ENCODE peak calls at places on chromosomes 2 and 18, in six cellular contexts. S, H, L, A, G and Q are unnamed samples.
A peak's percentile ranks its signal among the peaks of the same experiment; 100 is the strongest.

GRCh38 chr18:24397131-24397693 is 412 bp downstream of the OSBPL1A start:
- DNase-seq in S (peak; percentile 2), L (peak; percentile 40), A (peak; percentile 50), G (peak; percentile 63), H (peak; percentile 38), Q (peak; percentile 75)

GRCh38 chr18:24811963-24812681 is 351.7 kb downstream of the HRH4 start:
- DNase-seq in H (no peak), L (no peak), A (no peak), G (no peak), S (no peak), Q (no peak)

GRCh38 chr2:68374184-68374583 is 9.1 kb downstream of the PLEK start:
- DNase-seq in H (no peak), S (no peak), L (no peak), A (no peak), G (no peak), Q (no peak)

GRCh38 chr2:61451178-61451577 is 19.7 kb downstream of the USP34 start:
- DNase-seq in G (no peak), L (no peak), H (no peak), S (no peak), A (no peak), Q (no peak)

GRCh38 chr18:50578651-50579050 is 18.8 kb downstream of the MAPK4 start:
- DNase-seq in A (no peak), S (no peak), G (no peak), H (no peak), L (no peak), Q (no peak)

GRCh38 chr2:27152796-27153464 is 4.1 kb downstream of the TCF23 start:
- DNase-seq in L (no peak), G (peak; percentile 59), H (no peak), A (no peak), S (no peak), Q (no peak)

GRCh38 chr2:44741507-44741906 is 200.0 kb upstream of the SIX3 start:
- DNase-seq in H (no peak), L (no peak), A (no peak), S (no peak), G (peak; percentile 6), Q (no peak)

GRCh38 chr2:49028101-49028500 is 126.2 kb downstream of the FSHR start:
- DNase-seq in G (no peak), H (no peak), A (peak; percentile 2), S (no peak), L (no peak), Q (no peak)

GRCh38 chr2:149994057-149994728 is 406.6 kb upstream of the MMADHC start:
- DNase-seq in A (no peak), H (no peak), L (no peak), S (peak; percentile 1), G (peak; percentile 63), Q (no peak)

GRCh38 chr18:47215554-47216138 is 35.8 kb downstream of the SKOR2 start:
- DNase-seq in L (peak; percentile 5), S (no peak), A (peak; percentile 7), G (peak; percentile 49), H (no peak), Q (peak; percentile 18)

GRCh38 chr2:97737421-97738235 is 24.3 kb downstream of the ZAP70 start:
- DNase-seq in L (no peak), H (no peak), A (no peak), S (no peak), G (no peak), Q (no peak)

GRCh38 chr2:103860016-103860415 is 993.9 kb upstream of the POU3F3 start:
- DNase-seq in A (no peak), L (no peak), S (no peak), H (no peak), G (no peak), Q (no peak)

GRCh38 chr2:103859238-103859637 is 994.7 kb upstream of the POU3F3 start:
- DNase-seq in H (no peak), A (no peak), G (no peak), S (no peak), L (no peak), Q (no peak)
- TF ChIP-seq CTCF in H (no peak), A (no peak), G (no peak), S (no peak), L (no peak), Q (no peak)

GRCh38 chr2:157779794-157780193 is 96.3 kb downstream of the ACVR1 start:
- DNase-seq in H (no peak), S (no peak), A (no peak), L (no peak), G (no peak), Q (no peak)

GRCh38 chr2:157783180-157783579 is 93.0 kb downstream of the ACVR1 start:
- DNase-seq in L (no peak), G (no peak), H (no peak), A (no peak), S (no peak), Q (no peak)

GRCh38 chr2:157780211-157780610 is 95.9 kb downstream of the ACVR1 start:
- DNase-seq in H (no peak), S (no peak), A (no peak), L (no peak), G (no peak), Q (no peak)

GRCh38 chr2:157784169-157784822 is 91.8 kb downstream of the ACVR1 start:
- DNase-seq in L (peak; percentile 34), G (peak; percentile 64), A (no peak), H (no peak), S (no peak), Q (no peak)

GRCh38 chr2:157782057-157782845 is 93.9 kb downstream of the ACVR1 start:
- DNase-seq in G (peak; percentile 18), S (no peak), H (no peak), L (peak; percentile 15), A (no peak), Q (no peak)
- TF ChIP-seq CTCF in G (peak; percentile 62), S (no peak), H (peak; percentile 19), L (peak; percentile 29), A (peak; percentile 29), Q (peak; percentile 25)

GRCh38 chr2:72220170-72220569 is 72.5 kb upstream of the CYP26B1 start:
- DNase-seq in G (no peak), A (peak; percentile 14), H (no peak), L (no peak), S (no peak), Q (peak; percentile 32)
- TF ChIP-seq CTCF in G (peak; percentile 59), A (peak; percentile 34), H (peak; percentile 38), L (no peak), S (no peak), Q (peak; percentile 40)

GRCh38 chr2:11770531-11771188 is 24.2 kb downstream of the LPIN1 start:
- DNase-seq in L (no peak), H (no peak), S (no peak), A (no peak), G (no peak), Q (no peak)
- TF ChIP-seq CTCF in L (no peak), H (no peak), S (no peak), A (no peak), G (no peak), Q (no peak)

GRCh38 chr2:7752291-7752690 is 835.1 kb downstream of the RNF144A start:
- DNase-seq in G (no peak), L (no peak), A (no peak), H (no peak), S (no peak), Q (no peak)
- TF ChIP-seq CTCF in G (no peak), L (no peak), A (no peak), H (no peak), S (no peak), Q (no peak)

GRCh38 chr2:228321019-228321418 is 139.5 kb upstream of the SPHKAP start:
- DNase-seq in L (no peak), S (no peak), A (no peak), G (no peak), H (no peak), Q (no peak)

DNA sequence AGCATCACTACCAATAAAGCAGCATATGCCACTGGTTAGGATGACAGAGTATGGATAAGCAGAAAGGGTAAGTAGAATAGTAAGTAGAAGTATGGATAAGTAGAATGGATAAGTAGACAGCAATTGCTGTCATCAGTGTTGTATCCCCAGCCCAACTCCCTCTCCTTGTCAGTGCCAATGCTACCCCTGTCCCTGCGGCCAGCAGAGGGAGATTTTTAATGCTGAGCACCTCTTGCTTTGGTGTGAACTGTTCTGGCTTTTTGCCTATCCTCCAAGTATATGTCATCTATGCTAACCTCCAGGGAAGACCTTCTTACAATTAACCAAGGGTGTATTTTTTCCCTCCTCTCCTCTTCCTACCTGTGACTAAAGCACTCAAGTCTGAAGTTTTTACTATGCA is 136.7 kb upstream of the SPHKAP start:
- DNase-seq in A (no peak), H (no peak), L (peak; percentile 38), G (no peak), S (no peak), Q (peak; percentile 28)
- TF ChIP-seq CTCF in A (no peak), H (peak; percentile 60), L (peak; percentile 48), G (peak; percentile 34), S (no peak), Q (peak; percentile 62)

DNA sequence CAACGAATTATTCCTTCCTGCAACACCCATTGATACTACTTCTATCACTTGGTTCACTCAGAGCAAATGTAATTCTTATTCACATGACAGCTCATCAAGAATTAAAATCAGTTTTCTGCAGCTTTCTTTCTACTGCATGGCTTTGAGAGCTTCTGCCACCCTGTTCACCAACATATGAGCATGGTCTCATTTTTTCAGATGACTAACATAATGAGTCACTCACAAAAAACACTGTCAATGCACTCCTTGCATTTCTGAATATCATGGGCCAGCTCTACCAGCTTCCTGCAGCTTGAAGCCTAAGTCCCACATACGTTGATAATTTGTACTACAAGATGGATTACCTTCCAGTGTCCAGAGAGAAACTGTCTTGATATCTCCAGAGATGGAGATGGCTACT is 342.9 kb downstream of the LRATD1 start:
- DNase-seq in H (no peak), A (no peak), L (no peak), G (no peak), S (no peak), Q (no peak)
- TF ChIP-seq CTCF in H (no peak), A (no peak), L (no peak), G (no peak), S (no peak), Q (no peak)

GRCh38 chr2:8285081-8285480 is 396.8 kb upstream of the ID2 start:
- DNase-seq in G (no peak), H (no peak), L (no peak), S (no peak), A (no peak), Q (no peak)
- TF ChIP-seq CTCF in G (peak; percentile 43), H (no peak), L (peak; percentile 17), S (no peak), A (peak; percentile 32), Q (no peak)

GRCh38 chr2:175308005-175308404 is 126.5 kb upstream of the ATP5MC3 start:
- DNase-seq in H (no peak), A (no peak), L (no peak), S (no peak), G (no peak), Q (no peak)

GRCh38 chr2:175310813-175311504 is 129.4 kb upstream of the ATP5MC3 start:
- DNase-seq in S (no peak), H (no peak), G (no peak), L (no peak), A (no peak), Q (no peak)

GRCh38 chr2:175312137-175312536 is 130.6 kb upstream of the ATP5MC3 start:
- DNase-seq in A (no peak), H (no peak), L (no peak), S (no peak), G (no peak), Q (no peak)

GRCh38 chr2:175304541-175304940 is 123.0 kb upstream of the ATP5MC3 start:
- DNase-seq in L (no peak), G (no peak), A (no peak), S (no peak), H (no peak), Q (no peak)

GRCh38 chr2:175309799-175310198 is 128.3 kb upstream of the ATP5MC3 start:
- DNase-seq in A (peak; percentile 51), H (no peak), S (no peak), G (peak; percentile 1), L (peak; percentile 6), Q (peak; percentile 44)
- TF ChIP-seq CTCF in A (peak; percentile 62), H (peak; percentile 76), S (no peak), G (peak; percentile 65), L (peak; percentile 30), Q (peak; percentile 59)